ENCODE peak calls at places on chromosomes 12 and 14, in eight cellular contexts. One of them, this sample, is unnamed.

GRCh38 chr12:94942663-94943062 is 60.8 kb downstream of the NDUFA12 start:
- DNase-seq in left lung: no peak
- DNase-seq in stomach: no peak
- DNase-seq in sigmoid colon: no peak
- DNase-seq in psoas muscle: no peak
- DNase-seq in pancreas: no peak
- DNase-seq in fibroblast of lung: no peak
- DNase-seq in endothelial cell of umbilical vein: no peak
- DNase-seq in this sample: no peak

GRCh38 chr12:93567174-93567573 is 5.3 kb upstream of the SOCS2 start:
- DNase-seq in left lung: no peak
- DNase-seq in stomach: no peak
- DNase-seq in sigmoid colon: no peak
- DNase-seq in psoas muscle: no peak
- DNase-seq in pancreas: no peak
- DNase-seq in fibroblast of lung: peak; percentile 27
- DNase-seq in endothelial cell of umbilical vein: no peak
- DNase-seq in this sample: no peak

GRCh38 chr14:92482621-92483319 is 30.8 kb upstream of the RIN3 start:
- DNase-seq in left lung: no peak
- DNase-seq in stomach: no peak
- DNase-seq in sigmoid colon: no peak
- DNase-seq in psoas muscle: no peak
- DNase-seq in pancreas: no peak
- DNase-seq in fibroblast of lung: no peak
- DNase-seq in endothelial cell of umbilical vein: no peak
- DNase-seq in this sample: peak; percentile 8

GRCh38 chr12:117540011-117540410 is 178.6 kb upstream of the NOS1 start:
- DNase-seq in left lung: no peak
- DNase-seq in stomach: no peak
- DNase-seq in sigmoid colon: no peak
- DNase-seq in psoas muscle: no peak
- DNase-seq in pancreas: no peak
- DNase-seq in fibroblast of lung: no peak
- DNase-seq in endothelial cell of umbilical vein: no peak
- DNase-seq in this sample: no peak

GRCh38 chr14:51302319-51303030 is 62.4 kb downstream of the TMX1 start:
- DNase-seq in left lung: no peak
- DNase-seq in stomach: no peak
- DNase-seq in sigmoid colon: no peak
- DNase-seq in psoas muscle: no peak
- DNase-seq in pancreas: no peak
- DNase-seq in fibroblast of lung: peak; percentile 41
- DNase-seq in endothelial cell of umbilical vein: no peak
- DNase-seq in this sample: no peak

GRCh38 chr14:52961060-52961639 is 10.3 kb upstream of the FERMT2 start:
- DNase-seq in left lung: no peak
- DNase-seq in stomach: peak; percentile 62
- DNase-seq in sigmoid colon: peak; percentile 77
- DNase-seq in psoas muscle: peak; percentile 55
- DNase-seq in pancreas: no peak
- DNase-seq in fibroblast of lung: peak; percentile 55
- DNase-seq in endothelial cell of umbilical vein: peak; percentile 74
- DNase-seq in this sample: peak; percentile 53

GRCh38 chr14:99971929-99972747 is 93.1 kb upstream of the EVL start:
- DNase-seq in left lung: no peak
- DNase-seq in stomach: no peak
- DNase-seq in sigmoid colon: no peak
- DNase-seq in psoas muscle: no peak
- DNase-seq in pancreas: peak; percentile 77
- DNase-seq in fibroblast of lung: no peak
- DNase-seq in endothelial cell of umbilical vein: no peak
- DNase-seq in this sample: no peak

GRCh38 chr12:98883231-98883630 is 238.1 kb downstream of the APAF1 start:
- DNase-seq in left lung: no peak
- DNase-seq in stomach: no peak
- DNase-seq in sigmoid colon: no peak
- DNase-seq in psoas muscle: no peak
- DNase-seq in pancreas: no peak
- DNase-seq in fibroblast of lung: no peak
- DNase-seq in endothelial cell of umbilical vein: no peak
- DNase-seq in this sample: no peak

GRCh38 chr12:64457036-64457435 is 5.1 kb downstream of the TBK1 start:
- DNase-seq in left lung: no peak
- DNase-seq in stomach: no peak
- DNase-seq in sigmoid colon: no peak
- DNase-seq in psoas muscle: no peak
- DNase-seq in pancreas: no peak
- DNase-seq in fibroblast of lung: no peak
- DNase-seq in endothelial cell of umbilical vein: peak; percentile 87
- DNase-seq in this sample: no peak

GRCh38 chr12:1920971-1921370 is 2.5 kb upstream of the CACNA2D4 start:
- DNase-seq in left lung: peak; percentile 70
- DNase-seq in stomach: peak; percentile 31
- DNase-seq in sigmoid colon: peak; percentile 67
- DNase-seq in psoas muscle: peak; percentile 62
- DNase-seq in pancreas: no peak
- DNase-seq in fibroblast of lung: no peak
- DNase-seq in endothelial cell of umbilical vein: no peak
- DNase-seq in this sample: no peak

GRCh38 chr12:104182144-104182543 is 33.4 kb upstream of the TXNRD1 start:
- DNase-seq in left lung: peak; percentile 47
- DNase-seq in stomach: peak; percentile 49
- DNase-seq in sigmoid colon: peak; percentile 97
- DNase-seq in psoas muscle: peak; percentile 86
- DNase-seq in pancreas: peak; percentile 84
- DNase-seq in fibroblast of lung: peak; percentile 97
- DNase-seq in endothelial cell of umbilical vein: no peak
- DNase-seq in this sample: peak; percentile 79

GRCh38 chr12:108678070-108678730 is 44.5 kb upstream of the SELPLG start:
- DNase-seq in left lung: no peak
- DNase-seq in stomach: no peak
- DNase-seq in sigmoid colon: no peak
- DNase-seq in psoas muscle: no peak
- DNase-seq in pancreas: no peak
- DNase-seq in fibroblast of lung: no peak
- DNase-seq in endothelial cell of umbilical vein: no peak
- DNase-seq in this sample: no peak
- H3K27ac ChIP-seq in left lung: no peak overlapping the region
- H3K27ac ChIP-seq in stomach: no peak overlapping the region
- H3K27ac ChIP-seq in sigmoid colon: peak overlapping the region; percentile 61
- H3K27ac ChIP-seq in psoas muscle: peak overlapping the region; percentile 64
- H3K27ac ChIP-seq in pancreas: no peak overlapping the region
- H3K27ac ChIP-seq in fibroblast of lung: no peak overlapping the region
- H3K27ac ChIP-seq in endothelial cell of umbilical vein: no peak overlapping the region
- H3K27ac ChIP-seq in this sample: no peak overlapping the region

DNA sequence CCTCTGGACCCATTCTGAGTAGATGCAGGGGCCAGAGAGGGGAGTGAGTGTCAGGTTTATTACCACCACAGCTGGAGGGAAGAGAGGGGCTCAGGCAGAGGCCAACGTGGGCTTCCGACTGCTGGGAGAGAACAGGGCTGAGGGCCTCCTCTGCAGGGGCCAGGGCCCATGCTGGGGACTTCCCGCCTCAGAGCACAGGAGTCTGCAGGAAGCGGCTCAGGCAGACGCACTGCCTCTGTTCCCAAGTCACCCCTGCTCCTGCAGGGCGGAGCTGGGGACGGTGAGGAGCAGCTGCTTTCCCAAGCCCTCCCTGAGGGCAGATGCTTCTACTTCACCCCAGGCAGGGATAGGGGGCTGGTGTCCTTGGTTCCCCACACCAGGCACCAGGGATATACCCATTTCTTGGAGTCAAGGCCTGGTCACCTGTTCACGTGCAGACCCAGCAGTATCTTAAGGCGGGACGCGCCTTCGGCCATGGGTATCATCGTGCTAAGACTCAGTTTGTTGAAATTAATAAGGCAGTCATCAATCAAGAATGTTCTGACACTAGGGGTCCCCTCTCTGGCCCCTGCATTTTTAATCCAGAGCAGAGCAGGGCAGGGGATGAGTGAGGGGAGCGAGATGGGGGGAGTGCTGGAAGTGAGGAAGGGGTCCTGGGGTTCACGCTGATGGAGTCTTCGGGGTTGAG is 100.0 kb downstream of the PIWIL1 start:
- DNase-seq in left lung: peak; percentile 13
- DNase-seq in stomach: no peak
- DNase-seq in sigmoid colon: peak; percentile 36
- DNase-seq in psoas muscle: peak; percentile 12
- DNase-seq in pancreas: no peak
- DNase-seq in fibroblast of lung: no peak
- DNase-seq in endothelial cell of umbilical vein: no peak
- DNase-seq in this sample: no peak
- TF ChIP-seq CTCF in left lung: no peak
- TF ChIP-seq CTCF in stomach: no peak
- TF ChIP-seq CTCF in sigmoid colon: no peak
- TF ChIP-seq CTCF in psoas muscle: no peak
- TF ChIP-seq CTCF in pancreas: no peak
- TF ChIP-seq CTCF in fibroblast of lung: no peak
- TF ChIP-seq CTCF in endothelial cell of umbilical vein: no peak
- TF ChIP-seq CTCF in this sample: no peak

GRCh38 chr12:124559182-124560017 is 8.0 kb downstream of the NCOR2 start:
- DNase-seq in left lung: no peak
- DNase-seq in stomach: no peak
- DNase-seq in sigmoid colon: no peak
- DNase-seq in psoas muscle: no peak
- DNase-seq in pancreas: no peak
- DNase-seq in fibroblast of lung: peak; percentile 52
- DNase-seq in endothelial cell of umbilical vein: no peak
- DNase-seq in this sample: no peak
- H3K4me1 ChIP-seq in left lung: peaks cover 92% of the 10 kb centered on the region
- H3K4me1 ChIP-seq in stomach: peaks cover 52% of the 10 kb centered on the region
- H3K4me1 ChIP-seq in sigmoid colon: peaks cover 87% of the 10 kb centered on the region
- H3K4me1 ChIP-seq in psoas muscle: peaks cover 55% of the 10 kb centered on the region
- H3K4me1 ChIP-seq in pancreas: no peaks in the 10 kb centered on the region
- H3K4me1 ChIP-seq in fibroblast of lung: peaks cover 17% of the 10 kb centered on the region
- H3K4me1 ChIP-seq in endothelial cell of umbilical vein: peaks cover 6% of the 10 kb centered on the region
- H3K4me1 ChIP-seq in this sample: peaks cover 58% of the 10 kb centered on the region

DNA sequence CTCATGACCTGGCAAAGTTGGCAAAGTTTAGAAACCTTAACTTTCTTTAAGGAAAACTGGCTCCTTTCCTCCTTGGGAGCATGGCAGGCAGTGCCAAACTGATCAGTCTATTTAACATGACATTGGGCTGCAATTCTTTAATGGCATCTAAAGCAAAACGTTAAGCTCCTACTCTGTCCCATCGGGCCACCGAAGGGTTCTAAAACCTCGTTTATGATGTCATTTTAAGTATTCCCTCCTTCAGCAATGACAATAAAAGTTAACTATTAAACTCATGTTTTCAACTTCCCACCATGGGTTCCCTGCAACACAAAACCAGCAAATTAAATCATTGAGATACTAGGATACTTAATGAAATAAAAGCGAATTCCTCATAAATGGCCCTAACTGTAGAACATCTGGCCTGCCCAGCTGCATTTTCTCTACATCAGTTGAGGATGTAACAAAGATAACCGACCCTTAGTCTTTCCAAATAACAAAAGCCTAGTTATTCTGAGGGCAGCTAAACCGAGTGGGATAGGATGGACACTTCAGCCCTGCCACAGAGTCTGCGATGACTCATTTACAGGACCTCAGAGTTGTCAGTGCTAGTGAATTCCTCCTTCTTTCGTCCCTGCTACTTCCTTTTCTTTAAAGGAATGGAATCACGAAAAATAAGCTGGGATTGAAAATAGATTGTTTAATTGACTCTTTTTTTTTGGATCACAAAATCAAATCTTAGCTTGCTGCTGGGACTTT is 34.5 kb upstream of the RIC8B start:
- DNase-seq in left lung: no peak
- DNase-seq in stomach: no peak
- DNase-seq in sigmoid colon: no peak
- DNase-seq in psoas muscle: no peak
- DNase-seq in pancreas: no peak
- DNase-seq in fibroblast of lung: peak; percentile 66
- DNase-seq in endothelial cell of umbilical vein: no peak
- DNase-seq in this sample: no peak
- H3K27ac ChIP-seq in left lung: no peak overlapping the region
- H3K27ac ChIP-seq in stomach: no peak overlapping the region
- H3K27ac ChIP-seq in sigmoid colon: no peak overlapping the region
- H3K27ac ChIP-seq in psoas muscle: no peak overlapping the region
- H3K27ac ChIP-seq in pancreas: no peak overlapping the region
- H3K27ac ChIP-seq in fibroblast of lung: no peak overlapping the region
- H3K27ac ChIP-seq in endothelial cell of umbilical vein: no peak overlapping the region
- H3K27ac ChIP-seq in this sample: peak overlapping the region; percentile 59

DNA sequence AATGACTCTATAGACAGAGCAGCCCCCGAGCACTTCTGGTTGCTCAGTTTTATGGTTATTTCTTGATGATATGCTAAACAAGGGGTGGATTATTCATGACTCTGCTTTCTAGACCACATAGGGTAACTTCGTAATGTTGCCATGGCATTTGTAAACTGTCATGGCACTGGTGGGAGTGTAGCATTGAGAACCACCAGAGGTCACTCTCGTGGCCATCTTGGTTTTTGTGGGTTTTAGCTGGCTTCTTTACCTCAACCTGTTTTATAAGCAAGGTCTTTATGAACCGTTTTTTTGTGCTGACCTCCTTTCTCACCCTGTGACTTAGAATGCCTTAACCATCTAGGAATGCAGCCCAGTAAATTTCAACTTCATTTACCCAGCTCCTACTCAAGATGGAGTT is 1036.2 kb upstream of the FLRT2 start:
- DNase-seq in left lung: no peak
- DNase-seq in stomach: no peak
- DNase-seq in sigmoid colon: no peak
- DNase-seq in psoas muscle: no peak
- DNase-seq in pancreas: no peak
- DNase-seq in fibroblast of lung: peak; percentile 27
- DNase-seq in endothelial cell of umbilical vein: no peak
- DNase-seq in this sample: no peak
- TF ChIP-seq CTCF in left lung: no peak
- TF ChIP-seq CTCF in stomach: no peak
- TF ChIP-seq CTCF in sigmoid colon: no peak
- TF ChIP-seq CTCF in psoas muscle: no peak
- TF ChIP-seq CTCF in pancreas: no peak
- TF ChIP-seq CTCF in fibroblast of lung: peak; percentile 1
- TF ChIP-seq CTCF in endothelial cell of umbilical vein: no peak
- TF ChIP-seq CTCF in this sample: no peak

DNA sequence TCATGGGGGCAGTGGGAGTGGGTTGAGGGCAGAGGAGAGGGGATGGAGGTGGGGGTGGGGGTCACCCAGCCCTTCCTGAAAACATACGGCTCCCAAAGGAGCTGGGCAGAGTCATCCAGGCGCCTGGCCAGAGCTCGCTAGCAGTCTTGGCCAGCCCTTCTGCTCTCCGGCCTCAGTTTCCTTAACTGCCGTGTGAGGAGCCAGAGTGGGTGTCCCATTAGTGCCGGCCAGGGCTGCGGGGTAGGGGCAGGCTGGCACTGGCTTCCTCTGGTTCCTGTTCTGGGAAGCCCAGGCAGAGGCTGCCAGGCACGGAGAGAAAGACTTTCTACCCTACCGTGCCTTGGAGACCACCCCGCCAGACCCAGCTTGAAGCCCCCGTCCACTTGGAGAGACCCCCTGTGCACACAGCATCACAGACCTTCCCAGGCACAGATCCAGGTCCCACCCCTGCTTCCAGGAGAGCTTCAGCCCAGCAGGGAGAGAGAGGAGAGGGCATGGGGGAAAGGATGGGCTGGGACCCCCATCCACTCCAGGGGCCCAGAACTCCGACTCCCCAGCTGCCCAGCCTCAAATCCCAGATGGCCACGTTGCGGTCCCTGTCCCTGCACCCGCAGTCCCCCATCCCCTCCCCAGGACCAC is 93.3 kb downstream of the RFLNA start:
- DNase-seq in left lung: no peak
- DNase-seq in stomach: no peak
- DNase-seq in sigmoid colon: no peak
- DNase-seq in psoas muscle: no peak
- DNase-seq in pancreas: no peak
- DNase-seq in fibroblast of lung: no peak
- DNase-seq in endothelial cell of umbilical vein: peak; percentile 8
- DNase-seq in this sample: no peak
- H3K4me1 ChIP-seq in left lung: peaks cover 87% of the 10 kb centered on the region
- H3K4me1 ChIP-seq in stomach: peaks cover 79% of the 10 kb centered on the region
- H3K4me1 ChIP-seq in sigmoid colon: peaks cover 86% of the 10 kb centered on the region
- H3K4me1 ChIP-seq in psoas muscle: peaks cover 73% of the 10 kb centered on the region
- H3K4me1 ChIP-seq in pancreas: peaks cover 29% of the 10 kb centered on the region
- H3K4me1 ChIP-seq in fibroblast of lung: peaks cover 64% of the 10 kb centered on the region
- H3K4me1 ChIP-seq in endothelial cell of umbilical vein: peaks cover 76% of the 10 kb centered on the region
- H3K4me1 ChIP-seq in this sample: peaks cover 16% of the 10 kb centered on the region

This sample was measured in heart left ventricle.